ENCODE peak calls at places on chromosomes 16 and 17, in four cellular contexts. Z, B, J and G are unnamed samples.

GRCh38 chr17:58501451-58501850 is 13.0 kb downstream of the MTMR4 start:
- DNase-seq in Z (no peak), B (no peak), J (no peak), G (no peak)

GRCh38 chr16:67110136-67110847 is 551 bp downstream of the PHAF1 start:
- DNase-seq in Z (no peak), J (no peak), B (no peak), G (no peak)

GRCh38 chr16:66525396-66526180 is 24.3 kb downstream of the TK2 start:
- DNase-seq in B (peak; percentile 87), Z (no peak), J (no peak), G (no peak)

GRCh38 chr16:82183004-82183397 is 13.0 kb upstream of the MPHOSPH6 start:
- DNase-seq in B (no peak), Z (no peak), J (no peak), G (no peak)

GRCh38 chr17:67414130-67414529 is 37.0 kb downstream of the PITPNC1 start:
- DNase-seq in Z (no peak), B (no peak), J (no peak), G (no peak)

GRCh38 chr17:44307387-44308186 is 814 bp upstream of the RUNDC3A start:
- DNase-seq in Z (peak; percentile 90), J (no peak), B (peak; percentile 18), G (peak; percentile 56)

GRCh38 chr17:74135391-74136167 is 67.9 kb upstream of the RPL38 start:
- DNase-seq in B (no peak), Z (peak; percentile 25), J (peak; percentile 41), G (no peak)

GRCh38 chr17:75087558-75088453 is at the start of gene SLC16A5:
- DNase-seq in J (peak; percentile 87), B (peak; percentile 71), Z (peak; percentile 99), G (peak; percentile 93)

GRCh38 chr17:59503489-59503888 is 61.9 kb upstream of the DHX40 start:
- DNase-seq in Z (no peak), B (no peak), J (no peak), G (no peak)

GRCh38 chr17:77361986-77362620 is 221.3 kb downstream of the SEC14L1 start:
- DNase-seq in Z (no peak), J (peak; percentile 47), B (no peak), G (no peak)

GRCh38 chr17:61007980-61008379 is 330.3 kb downstream of the BCAS3 start:
- DNase-seq in J (no peak), B (no peak), Z (peak; percentile 28), G (no peak)